ENCODE peak calls at places on chromosomes 12 and 14, in nine cellular contexts. Z is NCI-H748 treated with DMSO at 0.1 percent for 48 hours, L is left ventricle myocardium superior, U is RPMI7951, V is GM10248, N is GM12865, E is EL, A is retinal pigment epithelial cell, Y is T-helper 1 cell. P is an unnamed sample.

GRCh38 chr12:111088409-111088808 is 168.0 kb upstream of the MYL2 start:
- DNase-seq in U (no peak), L (no peak), Z (no peak), Y (no peak), A (no peak), E (no peak), V (no peak), N (no peak), P (no peak)

GRCh38 chr14:53963491-53964227 is 7.0 kb upstream of the BMP4 start:
- DNase-seq in L (peak; percentile 48), V (no peak), E (peak; percentile 47), A (no peak), N (no peak), Z (peak; percentile 20), U (no peak), Y (no peak), P (peak; percentile 27)

GRCh38 chr14:76115010-76115422 is 36.7 kb upstream of the GPATCH2L start:
- DNase-seq in L (no peak), A (no peak), N (no peak), V (no peak), E (no peak), Z (no peak), Y (no peak), U (no peak), P (no peak)

GRCh38 chr12:74120644-74121043 is 417.0 kb upstream of the ATXN7L3B start:
- DNase-seq in Z (no peak), A (no peak), Y (no peak), E (no peak), U (no peak), L (no peak), V (no peak), N (no peak), P (no peak)

GRCh38 chr14:53542692-53543091 is 389.6 kb upstream of the DDHD1 start:
- DNase-seq in A (peak; percentile 59), V (no peak), E (peak; percentile 72), N (no peak), U (peak; percentile 38), L (no peak), Z (peak; percentile 34), Y (no peak), P (no peak)

GRCh38 chr14:98984719-98985041 is 287.3 kb downstream of the BCL11B start:
- DNase-seq in N (no peak), Z (no peak), L (no peak), U (no peak), Y (peak; percentile 53), E (no peak), V (no peak), A (no peak), P (no peak)

GRCh38 chr14:64059454-64060198 is 206.8 kb downstream of the SYNE2 start:
- DNase-seq in A (no peak), Z (no peak), L (no peak), V (no peak), E (no peak), Y (no peak), N (no peak), U (no peak), P (no peak)

GRCh38 chr14:72716471-72716870 is 177.4 kb downstream of the DPF3 start:
- DNase-seq in Z (no peak), E (peak; percentile 30), V (no peak), A (no peak), Y (no peak), L (no peak), N (no peak), U (peak; percentile 15), P (no peak)

GRCh38 chr14:103104654-103105511 is 10.4 kb downstream of the EXOC3L4 start:
- DNase-seq in L (peak; percentile 82), A (no peak), Z (peak; percentile 69), V (peak; percentile 84), Y (peak; percentile 56), N (peak; percentile 66), U (peak; percentile 47), E (peak; percentile 39), P (peak; percentile 69)

GRCh38 chr14:103508521-103508920 is 14.1 kb downstream of the CKB start:
- DNase-seq in E (no peak), A (no peak), Y (no peak), N (no peak), U (no peak), Z (no peak), L (no peak), V (no peak), P (no peak)

GRCh38 chr14:66651536-66652220 is 143.7 kb downstream of the GPHN start:
- DNase-seq in Y (no peak), Z (no peak), U (no peak), N (no peak), L (no peak), A (no peak), E (no peak), V (no peak), P (no peak)

GRCh38 chr12:47219243-47219642 is 139.5 kb upstream of the AMIGO2 start:
- DNase-seq in L (no peak), Y (no peak), U (peak; percentile 48), Z (no peak), V (no peak), E (no peak), A (no peak), N (no peak), P (no peak)

GRCh38 chr12:119681139-119681538 is 13.2 kb downstream of the PRKAB1 start:
- DNase-seq in L (no peak), N (no peak), E (no peak), A (no peak), V (no peak), U (no peak), Z (no peak), Y (no peak), P (no peak)

GRCh38 chr12:76588881-76589565 is 29.5 kb upstream of the OSBPL8 start:
- DNase-seq in Z (no peak), E (peak; percentile 47), Y (no peak), A (peak; percentile 48), V (no peak), U (peak; percentile 22), N (no peak), L (no peak), P (peak; percentile 58)

GRCh38 chr12:25018146-25018545 is 69.2 kb upstream of the BCAT1 start:
- DNase-seq in Y (no peak), E (no peak), N (peak; percentile 6), A (no peak), U (no peak), L (no peak), V (no peak), Z (no peak), P (no peak)

GRCh38 chr12:92541024-92541423 is 161.8 kb upstream of the PLEKHG7 start:
- DNase-seq in A (no peak), U (no peak), Z (no peak), L (no peak), N (peak; percentile 24), E (no peak), Y (no peak), V (no peak), P (no peak)

GRCh38 chr12:16454481-16454880 is 107.0 kb downstream of the MGST1 start:
- DNase-seq in V (no peak), N (no peak), U (no peak), Z (no peak), L (no peak), E (peak; percentile 1), Y (no peak), A (no peak), P (no peak)

GRCh38 chr14:104639889-104640548 is 35.4 kb upstream of the TMEM179 start:
- DNase-seq in U (peak; percentile 25), L (peak; percentile 78), V (peak; percentile 86), Y (no peak), A (no peak), N (peak; percentile 62), Z (peak; percentile 56), E (peak; percentile 53), P (peak; percentile 87)

GRCh38 chr14:61505815-61506809 is 184.7 kb downstream of the PRKCH start:
- DNase-seq in V (no peak), Y (no peak), N (no peak), L (no peak), A (no peak), E (peak; percentile 44), Z (no peak), U (peak; percentile 91), P (no peak)

GRCh38 chr12:111656016-111656415 is 29.7 kb downstream of the BRAP start:
- DNase-seq in Z (no peak), E (no peak), A (no peak), L (no peak), N (no peak), Y (no peak), V (no peak), U (no peak), P (no peak)

GRCh38 chr12:104506691-104507401 is 50.1 kb downstream of the CHST11 start:
- DNase-seq in Y (no peak), E (no peak), U (no peak), Z (peak; percentile 77), N (no peak), L (no peak), V (no peak), A (no peak), P (no peak)

GRCh38 chr12:15443611-15444010 is 121.3 kb downstream of the PTPRO start:
- DNase-seq in V (no peak), L (no peak), E (no peak), A (no peak), N (no peak), U (peak; percentile 4), Z (no peak), Y (no peak), P (no peak)

GRCh38 chr14:20606190-20606901 is 15.2 kb upstream of the RNASE12 start:
- DNase-seq in Z (no peak), U (peak; percentile 33), A (no peak), N (no peak), L (no peak), E (peak; percentile 37), Y (no peak), V (no peak), P (peak; percentile 40)